ENCODE peak calls at places on chromosomes 3 and 15, in five cellular contexts. One of them, this sample, is unnamed.

GRCh38 chr3:123683146-123683545 is 98.3 kb upstream of the HACD2 start:
- DNase-seq in pancreas: no peak
- DNase-seq in dorsolateral prefrontal cortex: no peak
- DNase-seq in CD8-positive, alpha-beta memory T cell: no peak
- DNase-seq in PC-9: no peak
- DNase-seq in this sample: no peak

GRCh38 chr3:178325330-178325729 is 210.9 kb upstream of the KCNMB2 start:
- DNase-seq in pancreas: no peak
- DNase-seq in dorsolateral prefrontal cortex: no peak
- DNase-seq in CD8-positive, alpha-beta memory T cell: no peak
- DNase-seq in PC-9: no peak
- DNase-seq in this sample: no peak

GRCh38 chr3:127135241-127136023 is 57.5 kb upstream of the PRR23E start:
- DNase-seq in pancreas: no peak
- DNase-seq in dorsolateral prefrontal cortex: peak; percentile 48
- DNase-seq in CD8-positive, alpha-beta memory T cell: no peak
- DNase-seq in PC-9: no peak
- DNase-seq in this sample: no peak

GRCh38 chr15:52010633-52011595 is 8.1 kb upstream of the MAPK6 start:
- DNase-seq in pancreas: no peak
- DNase-seq in dorsolateral prefrontal cortex: no peak
- DNase-seq in CD8-positive, alpha-beta memory T cell: no peak
- DNase-seq in PC-9: peak; percentile 64
- DNase-seq in this sample: no peak

GRCh38 chr15:49863431-49864205 is 242.8 kb downstream of the DTWD1 start:
- DNase-seq in pancreas: no peak
- DNase-seq in dorsolateral prefrontal cortex: no peak
- DNase-seq in CD8-positive, alpha-beta memory T cell: no peak
- DNase-seq in PC-9: no peak
- DNase-seq in this sample: no peak

GRCh38 chr3:105829229-105829628 is 39.6 kb downstream of the CBLB start:
- DNase-seq in pancreas: no peak
- DNase-seq in dorsolateral prefrontal cortex: no peak
- DNase-seq in CD8-positive, alpha-beta memory T cell: no peak
- DNase-seq in PC-9: no peak
- DNase-seq in this sample: no peak

GRCh38 chr3:102449341-102449740 is 14.5 kb downstream of the ZPLD1 start:
- DNase-seq in pancreas: no peak
- DNase-seq in dorsolateral prefrontal cortex: no peak
- DNase-seq in CD8-positive, alpha-beta memory T cell: no peak
- DNase-seq in PC-9: no peak
- DNase-seq in this sample: no peak

GRCh38 chr3:134656211-134656800 is 5.5 kb upstream of the KY start:
- DNase-seq in pancreas: no peak
- DNase-seq in dorsolateral prefrontal cortex: no peak
- DNase-seq in CD8-positive, alpha-beta memory T cell: no peak
- DNase-seq in PC-9: no peak
- DNase-seq in this sample: no peak

GRCh38 chr3:14245822-14246221 is 67.2 kb downstream of the LSM3 start:
- DNase-seq in pancreas: no peak
- DNase-seq in dorsolateral prefrontal cortex: no peak
- DNase-seq in CD8-positive, alpha-beta memory T cell: no peak
- DNase-seq in PC-9: no peak
- DNase-seq in this sample: no peak

GRCh38 chr3:59438492-59438891 is 388.7 kb upstream of the CFAP20DC start:
- DNase-seq in pancreas: no peak
- DNase-seq in dorsolateral prefrontal cortex: no peak
- DNase-seq in CD8-positive, alpha-beta memory T cell: no peak
- DNase-seq in PC-9: no peak
- DNase-seq in this sample: no peak

GRCh38 chr3:172713316-172713715 is 2.4 kb upstream of the NCEH1 start:
- DNase-seq in pancreas: no peak
- DNase-seq in dorsolateral prefrontal cortex: no peak
- DNase-seq in CD8-positive, alpha-beta memory T cell: no peak
- DNase-seq in PC-9: no peak
- DNase-seq in this sample: no peak

GRCh38 chr15:70283511-70283910 is 185.8 kb upstream of the TLE3 start:
- DNase-seq in pancreas: no peak
- DNase-seq in dorsolateral prefrontal cortex: no peak
- DNase-seq in CD8-positive, alpha-beta memory T cell: no peak
- DNase-seq in PC-9: no peak
- DNase-seq in this sample: no peak

DNA sequence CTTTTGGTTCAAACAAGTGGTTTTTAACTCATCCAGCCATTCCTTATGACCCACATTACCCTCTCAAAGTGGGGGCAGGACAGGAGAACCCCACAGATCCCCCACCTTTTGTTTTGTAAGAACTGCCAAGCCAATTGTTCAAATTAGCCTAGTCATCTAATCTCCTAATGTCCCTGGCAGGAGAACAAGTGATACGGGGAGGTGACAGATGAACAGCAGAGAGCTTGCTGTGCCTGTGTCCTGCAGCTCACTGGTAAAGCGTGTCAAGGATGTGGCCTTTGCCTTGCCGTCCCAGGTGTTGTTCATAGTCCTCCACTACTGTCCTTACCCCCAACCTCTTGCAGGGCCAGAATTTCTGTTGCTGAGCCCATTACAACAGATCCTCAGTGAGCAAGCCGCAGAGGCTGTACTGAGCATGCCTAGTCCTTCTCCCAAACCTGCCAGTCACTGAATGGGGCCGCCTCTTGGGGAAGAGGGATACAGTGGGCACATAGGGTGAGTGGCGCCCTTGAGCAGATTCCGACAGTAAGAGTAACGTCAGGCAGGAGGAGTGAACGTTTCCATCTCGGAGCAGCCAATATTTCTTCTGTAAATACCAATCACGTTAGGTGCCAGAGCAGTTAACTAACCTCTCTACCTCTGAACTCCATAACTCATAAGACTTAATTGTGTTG is 87.3 kb downstream of the ITPR1 start:
- DNase-seq in pancreas: no peak
- DNase-seq in dorsolateral prefrontal cortex: peak; percentile 24
- DNase-seq in CD8-positive, alpha-beta memory T cell: no peak
- DNase-seq in PC-9: no peak
- DNase-seq in this sample: no peak
- H3K27ac ChIP-seq in pancreas: no peak overlapping the region
- H3K27ac ChIP-seq in dorsolateral prefrontal cortex: peak overlapping the region; percentile 43
- H3K27ac ChIP-seq in CD8-positive, alpha-beta memory T cell: no peak overlapping the region
- H3K27ac ChIP-seq in PC-9: no peak overlapping the region
- H3K27ac ChIP-seq in this sample: peak overlapping the region; percentile 30

GRCh38 chr3:159219231-159219630 is 417.4 kb downstream of the MFSD1 start:
- DNase-seq in pancreas: no peak
- DNase-seq in dorsolateral prefrontal cortex: no peak
- DNase-seq in CD8-positive, alpha-beta memory T cell: no peak
- DNase-seq in PC-9: no peak
- DNase-seq in this sample: no peak
- H3K27ac ChIP-seq in pancreas: no peak overlapping the region
- H3K27ac ChIP-seq in dorsolateral prefrontal cortex: no peak overlapping the region
- H3K27ac ChIP-seq in CD8-positive, alpha-beta memory T cell: no peak overlapping the region
- H3K27ac ChIP-seq in PC-9: no peak overlapping the region
- H3K27ac ChIP-seq in this sample: no peak overlapping the region

GRCh38 chr3:9889405-9889804 is 1.0 kb upstream of the JAGN1 start:
- DNase-seq in pancreas: no peak
- DNase-seq in dorsolateral prefrontal cortex: no peak
- DNase-seq in CD8-positive, alpha-beta memory T cell: no peak
- DNase-seq in PC-9: no peak
- DNase-seq in this sample: no peak
- H3K27ac ChIP-seq in pancreas: no peak overlapping the region
- H3K27ac ChIP-seq in dorsolateral prefrontal cortex: no peak overlapping the region
- H3K27ac ChIP-seq in CD8-positive, alpha-beta memory T cell: no peak overlapping the region
- H3K27ac ChIP-seq in PC-9: no peak overlapping the region
- H3K27ac ChIP-seq in this sample: no peak overlapping the region

GRCh38 chr3:44958406-44958805 is 17.6 kb downstream of the ZDHHC3 start:
- DNase-seq in pancreas: no peak
- DNase-seq in dorsolateral prefrontal cortex: no peak
- DNase-seq in CD8-positive, alpha-beta memory T cell: no peak
- DNase-seq in PC-9: peak; percentile 35
- DNase-seq in this sample: no peak

GRCh38 chr3:44962606-44963393 is 13.2 kb downstream of the ZDHHC3 start:
- DNase-seq in pancreas: no peak
- DNase-seq in dorsolateral prefrontal cortex: no peak
- DNase-seq in CD8-positive, alpha-beta memory T cell: no peak
- DNase-seq in PC-9: peak; percentile 72
- DNase-seq in this sample: no peak

GRCh38 chr3:44961888-44962287 is 14.1 kb downstream of the ZDHHC3 start:
- DNase-seq in pancreas: no peak
- DNase-seq in dorsolateral prefrontal cortex: no peak
- DNase-seq in CD8-positive, alpha-beta memory T cell: no peak
- DNase-seq in PC-9: no peak
- DNase-seq in this sample: no peak

GRCh38 chr3:44957986-44958385 is 18.0 kb downstream of the ZDHHC3 start:
- DNase-seq in pancreas: no peak
- DNase-seq in dorsolateral prefrontal cortex: no peak
- DNase-seq in CD8-positive, alpha-beta memory T cell: no peak
- DNase-seq in PC-9: no peak
- DNase-seq in this sample: no peak

DNA sequence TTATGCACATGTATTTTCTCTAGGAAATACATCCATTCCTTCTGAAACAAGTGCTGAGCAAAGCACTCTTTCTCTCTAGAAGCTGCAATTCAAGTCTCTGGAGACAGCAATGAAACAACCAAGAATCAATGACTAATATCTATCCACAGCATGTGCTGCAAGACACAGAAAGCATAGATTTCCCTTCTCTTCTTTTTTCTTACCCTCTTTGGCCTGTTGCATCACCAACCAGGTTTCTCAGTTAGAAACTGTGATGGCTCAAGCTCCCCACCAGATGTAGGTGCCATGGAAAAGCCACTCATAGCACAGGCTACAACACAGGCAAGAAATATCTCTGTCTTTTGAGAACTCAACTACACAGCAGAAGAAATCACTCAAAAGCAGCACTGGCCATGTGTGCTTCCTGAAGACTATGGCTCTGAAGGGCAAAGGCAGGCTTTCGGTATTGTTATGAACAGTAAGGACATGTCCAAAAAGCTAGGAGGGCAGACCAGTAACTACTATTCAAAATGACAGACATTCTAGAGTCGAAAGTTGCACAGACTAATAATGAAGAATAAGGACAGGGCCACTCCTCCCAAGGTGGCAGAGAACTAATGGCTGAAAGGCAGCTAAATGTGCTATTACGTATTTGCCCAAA is 15.5 kb downstream of the ZDHHC3 start:
- DNase-seq in pancreas: no peak
- DNase-seq in dorsolateral prefrontal cortex: no peak
- DNase-seq in CD8-positive, alpha-beta memory T cell: no peak
- DNase-seq in PC-9: peak; percentile 9
- DNase-seq in this sample: no peak
- H3K27ac ChIP-seq in pancreas: no peak overlapping the region
- H3K27ac ChIP-seq in dorsolateral prefrontal cortex: no peak overlapping the region
- H3K27ac ChIP-seq in CD8-positive, alpha-beta memory T cell: no peak overlapping the region
- H3K27ac ChIP-seq in PC-9: no peak overlapping the region
- H3K27ac ChIP-seq in this sample: no peak overlapping the region

GRCh38 chr3:98782826-98783500 is 19.8 kb downstream of the ST3GAL6 start:
- DNase-seq in pancreas: no peak
- DNase-seq in dorsolateral prefrontal cortex: no peak
- DNase-seq in CD8-positive, alpha-beta memory T cell: no peak
- DNase-seq in PC-9: no peak
- DNase-seq in this sample: no peak

GRCh38 chr3:98787181-98787580 is 24.0 kb downstream of the ST3GAL6 start:
- DNase-seq in pancreas: no peak
- DNase-seq in dorsolateral prefrontal cortex: no peak
- DNase-seq in CD8-positive, alpha-beta memory T cell: no peak
- DNase-seq in PC-9: no peak
- DNase-seq in this sample: no peak

GRCh38 chr3:98784666-98785600 is 21.8 kb downstream of the ST3GAL6 start:
- DNase-seq in pancreas: no peak
- DNase-seq in dorsolateral prefrontal cortex: no peak
- DNase-seq in CD8-positive, alpha-beta memory T cell: no peak
- DNase-seq in PC-9: peak; percentile 62
- DNase-seq in this sample: no peak

GRCh38 chr3:98786364-98786930 is 23.3 kb downstream of the ST3GAL6 start:
- DNase-seq in pancreas: no peak
- DNase-seq in dorsolateral prefrontal cortex: no peak
- DNase-seq in CD8-positive, alpha-beta memory T cell: no peak
- DNase-seq in PC-9: peak; percentile 53
- DNase-seq in this sample: no peak

DNA sequence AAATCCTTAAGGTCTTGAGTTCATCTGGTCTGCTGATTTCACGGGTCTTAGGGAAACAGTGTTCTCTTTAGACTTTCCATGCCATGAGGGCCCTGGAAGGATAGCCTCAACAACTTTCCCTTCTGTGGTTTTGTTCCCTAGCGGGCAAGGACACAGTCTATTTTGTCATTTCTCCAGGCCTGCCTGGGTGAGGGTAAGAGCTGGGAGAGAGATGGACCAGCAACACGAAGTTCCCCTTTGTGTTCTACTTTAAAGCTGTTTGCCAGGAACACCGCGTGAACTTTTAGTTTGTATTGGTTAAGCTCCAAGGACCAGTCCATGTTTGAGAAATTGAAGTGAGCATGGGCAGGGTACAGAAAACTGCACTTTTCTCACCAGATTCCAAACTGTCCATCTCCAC is 20.9 kb downstream of the ST3GAL6 start:
- DNase-seq in pancreas: no peak
- DNase-seq in dorsolateral prefrontal cortex: no peak
- DNase-seq in CD8-positive, alpha-beta memory T cell: no peak
- DNase-seq in PC-9: no peak
- DNase-seq in this sample: no peak
- H3K27ac ChIP-seq in pancreas: peak overlapping the region; percentile 29
- H3K27ac ChIP-seq in dorsolateral prefrontal cortex: no peak overlapping the region
- H3K27ac ChIP-seq in CD8-positive, alpha-beta memory T cell: no peak overlapping the region
- H3K27ac ChIP-seq in PC-9: no peak overlapping the region
- H3K27ac ChIP-seq in this sample: no peak overlapping the region

GRCh38 chr15:68384451-68385239 is 47.3 kb downstream of the ITGA11 start:
- DNase-seq in pancreas: no peak
- DNase-seq in dorsolateral prefrontal cortex: no peak
- DNase-seq in CD8-positive, alpha-beta memory T cell: no peak
- DNase-seq in PC-9: no peak
- DNase-seq in this sample: no peak
- H3K27ac ChIP-seq in pancreas: no peak overlapping the region
- H3K27ac ChIP-seq in dorsolateral prefrontal cortex: no peak overlapping the region
- H3K27ac ChIP-seq in CD8-positive, alpha-beta memory T cell: no peak overlapping the region
- H3K27ac ChIP-seq in PC-9: no peak overlapping the region
- H3K27ac ChIP-seq in this sample: no peak overlapping the region

GRCh38 chr3:183210341-183210740 is 42.7 kb upstream of the B3GNT5 start:
- DNase-seq in pancreas: no peak
- DNase-seq in dorsolateral prefrontal cortex: no peak
- DNase-seq in CD8-positive, alpha-beta memory T cell: no peak
- DNase-seq in PC-9: peak; percentile 31
- DNase-seq in this sample: no peak

GRCh38 chr3:183211390-183211789 is 41.7 kb upstream of the B3GNT5 start:
- DNase-seq in pancreas: no peak
- DNase-seq in dorsolateral prefrontal cortex: peak; percentile 24
- DNase-seq in CD8-positive, alpha-beta memory T cell: no peak
- DNase-seq in PC-9: no peak
- DNase-seq in this sample: no peak

GRCh38 chr3:183212565-183212964 is 40.5 kb upstream of the B3GNT5 start:
- DNase-seq in pancreas: no peak
- DNase-seq in dorsolateral prefrontal cortex: no peak
- DNase-seq in CD8-positive, alpha-beta memory T cell: no peak
- DNase-seq in PC-9: peak; percentile 12
- DNase-seq in this sample: no peak

GRCh38 chr3:183212096-183212495 is 41.0 kb upstream of the B3GNT5 start:
- DNase-seq in pancreas: no peak
- DNase-seq in dorsolateral prefrontal cortex: no peak
- DNase-seq in CD8-positive, alpha-beta memory T cell: no peak
- DNase-seq in PC-9: peak; percentile 29
- DNase-seq in this sample: no peak

GRCh38 chr3:183210862-183211341 is 42.2 kb upstream of the B3GNT5 start:
- DNase-seq in pancreas: no peak
- DNase-seq in dorsolateral prefrontal cortex: no peak
- DNase-seq in CD8-positive, alpha-beta memory T cell: no peak
- DNase-seq in PC-9: peak; percentile 50
- DNase-seq in this sample: no peak
- H3K27ac ChIP-seq in pancreas: peak overlapping the region; percentile 70
- H3K27ac ChIP-seq in dorsolateral prefrontal cortex: no peak overlapping the region
- H3K27ac ChIP-seq in CD8-positive, alpha-beta memory T cell: no peak overlapping the region
- H3K27ac ChIP-seq in PC-9: no peak overlapping the region
- H3K27ac ChIP-seq in this sample: peak overlapping the region; percentile 74

This sample was measured in caudate nucleus.